ENCODE peak calls at places on chromosomes 6 and 20, in six cellular contexts. S is hepatocyte; R is psoas muscle; J is left lung; M is CD8-positive, alpha-beta T cell; T is ascending aorta. V is an unnamed sample. For H3K4me1, the result is how much of the 10 kb centered on the place peaks cover.

GRCh38 chr6:149560736-149561135 is 5.4 kb upstream of the GINM1 start:
- DNase-seq in S (peak), R (no peak), J (no peak), M (no peak), T (no peak), V (no peak)

GRCh38 chr6:108961985-108962384 is 113.8 kb downstream of the ARMC2 start:
- DNase-seq in S (no peak), R (no peak), J (no peak), M (no peak), T (no peak), V (no peak)

GRCh38 chr6:105798057-105798456 is 288.1 kb upstream of the PRDM1 start:
- DNase-seq in S (no peak), R (no peak), J (no peak), M (no peak), T (no peak), V (peak)

GRCh38 chr6:151379933-151380847 is 11.2 kb downstream of the ZBTB2 start:
- DNase-seq in S (no peak), R (peak), J (no peak), M (no peak), T (no peak), V (no peak)

GRCh38 chr20:8183526-8183925 is 51.5 kb downstream of the PLCB1 start:
- DNase-seq in S (no peak), R (no peak), J (no peak), M (no peak), T (no peak), V (no peak)

GRCh38 chr20:58497076-58497665 is 18.0 kb downstream of the APCDD1L start:
- DNase-seq in S (no peak), R (no peak), J (no peak), M (no peak), T (no peak), V (no peak)

GRCh38 chr20:54069501-54069971 is 858 bp downstream of the BCAS1 start:
- DNase-seq in S (no peak), R (no peak), J (no peak), M (no peak), T (no peak), V (no peak)

GRCh38 chr20:58944610-58945009 is 36.4 kb upstream of the NELFCD start:
- DNase-seq in S (peak), R (no peak), J (no peak), M (no peak), T (no peak), V (no peak)

GRCh38 chr20:64047046-64047389 is 2.4 kb downstream of the SOX18 start:
- DNase-seq in S (no peak), R (no peak), J (no peak), M (no peak), T (no peak), V (no peak)

GRCh38 chr6:170108890-170109587 is 181.8 kb downstream of the DLL1 start:
- DNase-seq in S (no peak), R (no peak), J (no peak), M (no peak), T (no peak), V (no peak)

GRCh38 chr6:7114744-7115451 is 7.1 kb downstream of the RREB1 start:
- DNase-seq in S (no peak), R (no peak), J (no peak), M (no peak), T (no peak), V (no peak)
- H3K4me1 ChIP-seq in S (under half), R (half or more), J (half or more), M (half or more), T (under half), V (under half)

GRCh38 chr6:3230275-3231212 is 3.1 kb upstream of the TUBB2B start:
- DNase-seq in S (peak), R (no peak), J (no peak), M (no peak), T (no peak), V (peak)
- H3K4me3 ChIP-seq in S (peak), R (peak), J (peak), M (no peak), T (peak), V (peak)

GRCh38 chr20:62408640-62409039 is 1.6 kb upstream of the CABLES2 start:
- DNase-seq in S (no peak), R (no peak), J (no peak), M (no peak), T (no peak), V (no peak)

GRCh38 chr20:62408055-62408454 is 970 bp upstream of the CABLES2 start:
- DNase-seq in S (no peak), R (no peak), J (no peak), M (no peak), T (no peak), V (no peak)

GRCh38 chr20:62405981-62406513 is 1.0 kb downstream of the CABLES2 start:
- DNase-seq in S (no peak), R (no peak), J (no peak), M (no peak), T (no peak), V (no peak)

GRCh38 chr20:62406635-62407176 is 379 bp downstream of the CABLES2 start:
- DNase-seq in S (no peak), R (no peak), J (no peak), M (no peak), T (no peak), V (no peak)

DNA sequence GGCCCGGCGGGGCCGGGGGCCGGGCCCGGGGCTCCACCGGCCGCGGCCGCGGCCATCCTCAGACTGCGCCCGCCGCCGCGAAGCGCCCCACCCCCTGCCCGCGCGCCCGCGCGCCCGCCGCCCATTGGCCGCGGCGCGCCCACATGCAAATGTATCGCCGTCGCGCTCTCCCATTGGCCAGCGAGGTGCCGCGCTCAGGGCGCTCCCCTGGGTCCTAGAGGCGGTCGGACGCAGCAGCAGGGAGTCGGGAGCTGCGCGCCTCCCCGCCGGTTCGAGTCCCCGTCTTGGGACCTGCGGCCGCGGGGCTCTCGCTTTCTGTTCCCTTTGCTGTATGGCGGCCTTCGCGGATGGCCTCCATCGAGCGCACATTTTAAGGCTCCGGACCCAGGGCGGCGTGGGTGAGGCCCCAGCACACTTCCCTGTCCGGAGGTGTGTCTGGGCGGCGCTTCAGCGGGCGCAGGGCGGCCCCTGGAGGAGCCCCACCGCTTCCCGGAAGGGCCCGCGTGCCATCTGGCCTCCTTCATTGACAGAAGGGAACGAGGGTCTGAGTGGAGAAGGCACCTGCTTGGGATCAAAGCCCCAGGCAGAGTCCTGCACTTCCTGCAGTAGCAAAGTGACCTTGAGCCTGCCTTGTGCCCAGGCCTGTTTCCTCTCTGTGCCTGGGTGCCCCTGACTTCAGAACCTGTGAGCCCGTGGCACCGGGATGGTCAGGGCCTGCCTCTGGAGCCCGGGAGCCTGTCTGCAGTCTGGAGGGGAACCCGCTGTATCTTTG is at the start of gene CABLES2:
- DNase-seq in S (peak), R (peak), J (peak), M (peak), T (peak), V (peak)
- H3K4me1 ChIP-seq in S (under half), R (under half), J (under half), M (under half), T (under half), V (under half)

GRCh38 chr6:142841915-142842314 is 103.1 kb downstream of the HIVEP2 start:
- DNase-seq in S (no peak), R (no peak), J (no peak), M (no peak), T (no peak), V (no peak)

GRCh38 chr6:142838821-142839685 is 105.9 kb downstream of the HIVEP2 start:
- DNase-seq in S (no peak), R (no peak), J (no peak), M (no peak), T (no peak), V (no peak)

GRCh38 chr6:142843344-142843743 is 101.6 kb downstream of the HIVEP2 start:
- DNase-seq in S (no peak), R (no peak), J (no peak), M (no peak), T (no peak), V (no peak)

GRCh38 chr6:142842423-142843261 is 102.3 kb downstream of the HIVEP2 start:
- DNase-seq in S (no peak), R (no peak), J (no peak), M (peak), T (no peak), V (no peak)

GRCh38 chr6:142839686-142840040 is 105.3 kb downstream of the HIVEP2 start:
- DNase-seq in S (no peak), R (no peak), J (no peak), M (no peak), T (no peak), V (no peak)
- H3K4me3 ChIP-seq in S (no peak), R (no peak), J (no peak), M (no peak), T (no peak), V (no peak)

V was measured in tibial nerve.